ENCODE peak calls at places on chromosomes 12 and 14, in four cellular contexts. Y is lower lobe of right lung, D is fibroblast of the aortic adventitia, I is GM13976. C is an unnamed sample.
A peak's percentile ranks its signal among the peaks of the same experiment; 100 is the strongest.

GRCh38 chr14:90278199-90279175 is 22.1 kb downstream of the PSMC1 start:
- DNase-seq in I (no peak), D (no peak), Y (no peak), C (no peak)

GRCh38 chr14:30223385-30223785 is 295.7 kb upstream of the PRKD1 start:
- DNase-seq in Y (peak; percentile 57), D (peak; percentile 93), I (no peak), C (no peak)

GRCh38 chr12:92930421-92930820 is 1.3 kb upstream of the EEA1 start:
- DNase-seq in D (peak; percentile 32), I (no peak), Y (no peak), C (no peak)

GRCh38 chr12:52848661-52849255 is at the start of gene KRT78:
- DNase-seq in D (no peak), Y (no peak), I (no peak), C (no peak)

GRCh38 chr12:131006036-131006735 is 52.5 kb downstream of the ADGRD1 start:
- DNase-seq in D (no peak), I (no peak), Y (no peak), C (no peak)

GRCh38 chr14:54606178-54606577 is 39.2 kb downstream of the SAMD4A start:
- DNase-seq in I (no peak), D (no peak), Y (peak; percentile 51), C (peak; percentile 8)

GRCh38 chr12:109277899-109278762 is 31.0 kb downstream of the FOXN4 start:
- DNase-seq in D (peak; percentile 40), I (no peak), Y (no peak), C (no peak)

GRCh38 chr14:68926236-68926635 is 52.9 kb downstream of the ACTN1 start:
- DNase-seq in D (no peak), Y (no peak), I (no peak), C (no peak)

GRCh38 chr14:71918955-71919354 is 13.3 kb upstream of the RGS6 start:
- DNase-seq in I (no peak), D (no peak), Y (no peak), C (no peak)

GRCh38 chr12:76037130-76038105 is 5.8 kb upstream of the PHLDA1 start:
- DNase-seq in Y (no peak), I (peak; percentile 50), D (peak; percentile 93), C (peak; percentile 17)

GRCh38 chr12:53328043-53328435 is 6.6 kb upstream of the AAAS start:
- DNase-seq in I (no peak), D (no peak), Y (no peak), C (peak; percentile 41)

GRCh38 chr14:65478596-65478995 is 66.1 kb downstream of the FUT8 start:
- DNase-seq in D (peak; percentile 59), Y (no peak), I (no peak), C (no peak)

GRCh38 chr12:48973531-48973930 is 2.0 kb upstream of the WNT10B start:
- DNase-seq in I (no peak), D (peak; percentile 76), Y (peak; percentile 59), C (no peak)

GRCh38 chr12:122894173-122895121 is 1.5 kb downstream of the VPS37B start:
- DNase-seq in Y (peak; percentile 82), I (no peak), D (no peak), C (no peak)

GRCh38 chr14:69887740-69888657 is 8.8 kb downstream of the SMOC1 start:
- DNase-seq in Y (no peak), D (peak; percentile 9), I (no peak), C (no peak)

GRCh38 chr12:94242871-94243270 is 94.5 kb downstream of the PLXNC1 start:
- DNase-seq in I (no peak), Y (no peak), D (no peak), C (no peak)

GRCh38 chr14:105313381-105314286 is 914 bp upstream of the PACS2 start:
- DNase-seq in I (no peak), D (peak; percentile 42), Y (peak; percentile 69), C (peak; percentile 40)

GRCh38 chr14:105314287-105315185 is at the start of gene PACS2:
- DNase-seq in D (peak; percentile 77), I (peak; percentile 99), Y (peak; percentile 82), C (peak; percentile 79)

GRCh38 chr14:105309371-105309770 is 5.2 kb upstream of the PACS2 start:
- DNase-seq in I (no peak), D (no peak), Y (no peak), C (no peak)

GRCh38 chr14:105312973-105313372 is 1.6 kb upstream of the PACS2 start:
- DNase-seq in Y (no peak), I (no peak), D (no peak), C (no peak)

DNA sequence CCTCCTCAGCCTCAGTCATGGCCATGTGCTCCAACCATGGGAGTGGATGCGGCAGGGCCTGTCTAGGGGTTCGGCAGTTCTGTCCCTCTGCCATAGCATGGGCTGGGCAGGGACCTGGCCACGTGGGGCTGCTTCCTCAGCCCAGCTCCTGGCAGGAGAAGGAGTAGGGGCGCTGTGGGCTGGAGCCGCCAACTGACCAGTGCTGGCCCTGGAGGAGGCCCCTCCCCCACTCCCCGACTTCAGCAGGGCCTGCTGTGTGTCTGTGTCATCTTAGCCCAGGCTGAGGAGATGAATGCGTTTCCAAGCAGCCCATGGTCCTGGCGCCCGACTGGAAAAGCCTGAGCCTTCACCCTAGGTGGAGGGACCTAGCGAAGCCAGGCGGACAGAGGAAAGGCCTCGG is 2.7 kb upstream of the PACS2 start:
- DNase-seq in D (no peak), I (no peak), Y (no peak), C (no peak)
- TF ChIP-seq CTCF in D (no peak), I (no peak), Y (no peak), C (no peak)

GRCh38 chr14:20331048-20331613 is 1.9 kb downstream of the CCNB1IP1 start:
- DNase-seq in Y (no peak), I (no peak), D (no peak), C (no peak)

GRCh38 chr14:20332386-20332945 is 613 bp downstream of the CCNB1IP1 start:
- DNase-seq in D (peak; percentile 16), I (no peak), Y (no peak), C (no peak)

GRCh38 chr14:20329355-20329754 is 3.7 kb downstream of the CCNB1IP1 start:
- DNase-seq in D (no peak), I (no peak), Y (no peak), C (no peak)

GRCh38 chr14:20328705-20329104 is 4.4 kb downstream of the CCNB1IP1 start:
- DNase-seq in D (no peak), Y (no peak), I (no peak), C (no peak)

GRCh38 chr14:20327005-20327869 is 5.8 kb downstream of the CCNB1IP1 start:
- DNase-seq in D (peak; percentile 83), I (peak; percentile 62), Y (no peak), C (peak; percentile 21)
- TF ChIP-seq CTCF in D (peak; percentile 57), I (peak; percentile 60), Y (peak; percentile 73), C (peak; percentile 88)

DNA sequence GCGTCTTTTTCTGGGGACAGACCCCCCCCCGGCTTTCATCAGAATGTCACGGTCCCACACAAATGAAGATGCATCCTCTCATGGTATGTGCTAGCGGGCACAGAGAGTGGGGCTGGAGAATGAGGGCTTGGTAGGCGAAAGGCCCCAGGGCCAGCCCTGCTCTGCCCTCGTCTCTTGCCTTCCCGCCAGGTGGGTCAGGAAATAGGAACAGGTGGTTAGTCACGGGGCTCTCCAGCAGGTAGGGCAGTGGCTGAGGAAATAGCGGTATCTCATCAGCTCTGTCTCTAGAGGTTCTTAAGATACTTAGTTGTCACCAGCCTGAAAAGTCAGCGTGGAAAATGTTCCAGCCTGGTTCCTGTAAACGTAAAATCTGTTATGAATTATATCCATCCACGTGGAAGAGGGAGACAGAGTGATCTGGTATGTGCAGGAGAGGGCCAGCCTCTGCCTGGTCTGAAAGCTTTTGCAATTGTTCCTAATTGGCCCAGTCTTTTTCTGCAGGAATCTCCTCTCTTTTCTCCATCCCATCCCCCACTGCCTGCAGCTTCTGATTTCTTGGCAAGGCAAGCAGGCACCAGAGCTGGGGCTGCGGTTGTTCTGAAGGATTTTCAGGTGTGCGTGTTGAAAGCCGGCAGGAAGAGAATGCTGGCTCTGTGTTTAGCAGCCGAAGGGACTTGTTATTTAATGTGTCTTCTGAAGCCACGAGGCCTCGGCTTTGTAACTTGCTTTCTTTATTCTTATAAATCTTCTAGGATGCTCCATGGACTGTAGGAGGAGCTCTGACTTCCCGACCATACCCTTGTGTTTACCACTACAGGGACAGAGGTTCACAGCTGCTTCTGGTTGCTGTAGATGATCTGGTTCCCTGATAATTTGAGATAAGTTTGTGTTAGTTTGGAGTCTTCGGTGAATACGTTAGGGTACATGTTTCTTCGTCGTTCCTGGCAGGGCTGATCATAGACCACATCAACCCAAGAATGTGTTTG is 131.1 kb downstream of the CACNA1C start:
- DNase-seq in D (peak; percentile 84), Y (no peak), I (no peak), C (no peak)
- TF ChIP-seq CTCF in D (peak; percentile 52), Y (no peak), I (no peak), C (no peak)

GRCh38 chr12:54935235-54935951 is 49.2 kb downstream of the TESPA1 start:
- DNase-seq in I (peak; percentile 74), Y (no peak), D (peak; percentile 87), C (no peak)
- TF ChIP-seq CTCF in I (peak; percentile 11), Y (no peak), D (no peak), C (no peak)

DNA sequence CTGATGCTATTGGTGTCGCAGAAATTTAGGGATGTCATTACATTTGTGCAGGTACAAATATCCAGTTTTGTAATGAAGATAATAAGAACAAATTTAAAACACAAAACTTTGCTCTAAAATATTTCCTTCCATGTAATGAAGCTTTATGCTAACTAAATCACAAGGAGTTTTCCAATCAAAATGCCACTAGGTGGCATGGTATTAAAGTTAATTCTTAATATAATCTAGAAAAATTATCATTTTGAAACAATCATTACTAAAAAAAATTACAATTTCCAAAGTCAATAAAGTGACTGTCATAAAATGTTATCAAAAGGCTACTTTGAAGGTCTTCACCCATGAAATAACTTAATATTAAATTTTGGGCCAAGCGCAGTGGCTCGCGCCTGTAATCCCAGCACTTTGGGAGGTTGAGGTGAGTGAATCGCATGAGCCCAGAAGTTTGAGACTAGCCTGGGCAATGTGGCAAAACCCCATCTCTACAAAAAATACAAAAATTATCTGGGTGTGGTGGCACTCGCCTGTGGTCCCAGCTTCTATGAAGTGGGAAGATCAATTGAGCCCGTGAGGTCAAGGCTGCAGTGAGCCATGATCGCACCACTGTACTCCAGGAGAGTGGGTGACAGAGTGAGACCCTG is 77.4 kb downstream of the KIF21A start:
- DNase-seq in I (no peak), D (peak; percentile 39), Y (no peak), C (no peak)
- TF ChIP-seq CTCF in I (no peak), D (peak; percentile 27), Y (no peak), C (no peak)

GRCh38 chr12:57796996-57797395 is 14.4 kb downstream of the TSFM start:
- DNase-seq in Y (no peak), I (no peak), D (no peak), C (no peak)

GRCh38 chr12:57802607-57803006 is 15.9 kb downstream of the AVIL start:
- DNase-seq in D (no peak), Y (no peak), I (no peak), C (no peak)

GRCh38 chr12:57803317-57803893 is 15.1 kb downstream of the AVIL start:
- DNase-seq in D (peak; percentile 55), Y (no peak), I (peak; percentile 54), C (peak; percentile 60)

GRCh38 chr12:57797938-57798337 is 15.4 kb downstream of the TSFM start:
- DNase-seq in I (no peak), D (no peak), Y (no peak), C (no peak)

GRCh38 chr12:57800965-57801364 is 17.6 kb downstream of the AVIL start:
- DNase-seq in I (no peak), D (no peak), Y (no peak), C (no peak)
- TF ChIP-seq CTCF in I (no peak), D (no peak), Y (no peak), C (no peak)

GRCh38 chr12:33248364-33248763 is 191.3 kb downstream of the SYT10 start:
- DNase-seq in I (no peak), D (no peak), Y (no peak), C (no peak)
- TF ChIP-seq CTCF in I (no peak), D (no peak), Y (no peak), C (no peak)

C was measured in endothelial cell.